ENCODE peak calls at places on chromosomes 5 and 9, in nine cellular contexts. One of them, this sample, is unnamed.

GRCh38 chr5:177183766-177184165 is 50.2 kb downstream of the NSD1 start:
- DNase-seq in HEK293T: no peak
- DNase-seq in AG04450: no peak
- DNase-seq in thyroid gland: no peak
- DNase-seq in NCI-H510A treated with DMSO at 0.1 percent for 48 hours: no peak
- DNase-seq in HCEC 1CT: no peak
- DNase-seq in AG04449: no peak
- DNase-seq in GM19239: no peak
- DNase-seq in kidney epithelial cell: no peak
- DNase-seq in this sample: no peak

GRCh38 chr5:127892467-127893207 is 189.4 kb downstream of the CCDC192 start:
- DNase-seq in HEK293T: no peak
- DNase-seq in AG04450: peak; percentile 6
- DNase-seq in thyroid gland: no peak
- DNase-seq in NCI-H510A treated with DMSO at 0.1 percent for 48 hours: peak; percentile 6
- DNase-seq in HCEC 1CT: peak; percentile 57
- DNase-seq in AG04449: no peak
- DNase-seq in GM19239: no peak
- DNase-seq in kidney epithelial cell: no peak
- DNase-seq in this sample: no peak

GRCh38 chr9:124708633-124709032 is 62.5 kb downstream of the NR6A1 start:
- DNase-seq in HEK293T: no peak
- DNase-seq in AG04450: no peak
- DNase-seq in thyroid gland: no peak
- DNase-seq in NCI-H510A treated with DMSO at 0.1 percent for 48 hours: no peak
- DNase-seq in HCEC 1CT: peak; percentile 30
- DNase-seq in AG04449: no peak
- DNase-seq in GM19239: no peak
- DNase-seq in kidney epithelial cell: peak; percentile 47
- DNase-seq in this sample: no peak

GRCh38 chr9:98323051-98323830 is 67.8 kb upstream of the TBC1D2 start:
- DNase-seq in HEK293T: no peak
- DNase-seq in AG04450: no peak
- DNase-seq in thyroid gland: no peak
- DNase-seq in NCI-H510A treated with DMSO at 0.1 percent for 48 hours: no peak
- DNase-seq in HCEC 1CT: peak; percentile 5
- DNase-seq in AG04449: no peak
- DNase-seq in GM19239: no peak
- DNase-seq in kidney epithelial cell: no peak
- DNase-seq in this sample: no peak

GRCh38 chr5:127695336-127695735 is 7.9 kb upstream of the CCDC192 start:
- DNase-seq in HEK293T: no peak
- DNase-seq in AG04450: no peak
- DNase-seq in thyroid gland: no peak
- DNase-seq in NCI-H510A treated with DMSO at 0.1 percent for 48 hours: no peak
- DNase-seq in HCEC 1CT: no peak
- DNase-seq in AG04449: no peak
- DNase-seq in GM19239: no peak
- DNase-seq in kidney epithelial cell: no peak
- DNase-seq in this sample: no peak

GRCh38 chr9:88782931-88783451 is 208.3 kb upstream of the S1PR3 start:
- DNase-seq in HEK293T: no peak
- DNase-seq in AG04450: no peak
- DNase-seq in thyroid gland: no peak
- DNase-seq in NCI-H510A treated with DMSO at 0.1 percent for 48 hours: no peak
- DNase-seq in HCEC 1CT: peak; percentile 41
- DNase-seq in AG04449: no peak
- DNase-seq in GM19239: no peak
- DNase-seq in kidney epithelial cell: peak; percentile 28
- DNase-seq in this sample: no peak

GRCh38 chr5:41182666-41183065 is 30.7 kb downstream of the C6 start:
- DNase-seq in HEK293T: no peak
- DNase-seq in AG04450: no peak
- DNase-seq in thyroid gland: no peak
- DNase-seq in NCI-H510A treated with DMSO at 0.1 percent for 48 hours: no peak
- DNase-seq in HCEC 1CT: no peak
- DNase-seq in AG04449: no peak
- DNase-seq in GM19239: no peak
- DNase-seq in kidney epithelial cell: no peak
- DNase-seq in this sample: no peak

GRCh38 chr9:108296056-108296455 is 559.7 kb downstream of the ACTL7B start:
- DNase-seq in HEK293T: no peak
- DNase-seq in AG04450: peak; percentile 15
- DNase-seq in thyroid gland: no peak
- DNase-seq in NCI-H510A treated with DMSO at 0.1 percent for 48 hours: no peak
- DNase-seq in HCEC 1CT: peak; percentile 40
- DNase-seq in AG04449: peak; percentile 50
- DNase-seq in GM19239: no peak
- DNase-seq in kidney epithelial cell: no peak
- DNase-seq in this sample: no peak

GRCh38 chr5:181052526-181052927 is 12.5 kb downstream of the BTNL9 start:
- DNase-seq in HEK293T: no peak
- DNase-seq in AG04450: no peak
- DNase-seq in thyroid gland: no peak
- DNase-seq in NCI-H510A treated with DMSO at 0.1 percent for 48 hours: no peak
- DNase-seq in HCEC 1CT: no peak
- DNase-seq in AG04449: no peak
- DNase-seq in GM19239: peak; percentile 46
- DNase-seq in kidney epithelial cell: no peak
- DNase-seq in this sample: peak; percentile 81

GRCh38 chr5:54909911-54910870 is 75.2 kb downstream of the ESM1 start:
- DNase-seq in HEK293T: no peak
- DNase-seq in AG04450: peak; percentile 39
- DNase-seq in thyroid gland: no peak
- DNase-seq in NCI-H510A treated with DMSO at 0.1 percent for 48 hours: no peak
- DNase-seq in HCEC 1CT: peak; percentile 79
- DNase-seq in AG04449: no peak
- DNase-seq in GM19239: no peak
- DNase-seq in kidney epithelial cell: no peak
- DNase-seq in this sample: no peak

GRCh38 chr5:59503223-59503622 is 390.3 kb downstream of the PDE4D start:
- DNase-seq in HEK293T: no peak
- DNase-seq in AG04450: no peak
- DNase-seq in thyroid gland: no peak
- DNase-seq in NCI-H510A treated with DMSO at 0.1 percent for 48 hours: peak; percentile 13
- DNase-seq in HCEC 1CT: no peak
- DNase-seq in AG04449: no peak
- DNase-seq in GM19239: no peak
- DNase-seq in kidney epithelial cell: no peak
- DNase-seq in this sample: no peak

GRCh38 chr9:91089405-91090131 is 272.1 kb downstream of the AUH start:
- DNase-seq in HEK293T: no peak
- DNase-seq in AG04450: no peak
- DNase-seq in thyroid gland: peak; percentile 49
- DNase-seq in NCI-H510A treated with DMSO at 0.1 percent for 48 hours: peak; percentile 47
- DNase-seq in HCEC 1CT: peak; percentile 68
- DNase-seq in AG04449: no peak
- DNase-seq in GM19239: no peak
- DNase-seq in kidney epithelial cell: no peak
- DNase-seq in this sample: no peak

GRCh38 chr5:72654231-72654630 is 147.0 kb upstream of the ZNF366 start:
- DNase-seq in HEK293T: no peak
- DNase-seq in AG04450: no peak
- DNase-seq in thyroid gland: no peak
- DNase-seq in NCI-H510A treated with DMSO at 0.1 percent for 48 hours: no peak
- DNase-seq in HCEC 1CT: no peak
- DNase-seq in AG04449: no peak
- DNase-seq in GM19239: no peak
- DNase-seq in kidney epithelial cell: no peak
- DNase-seq in this sample: no peak

GRCh38 chr9:21031091-21031817 is at the start of gene HACD4:
- DNase-seq in HEK293T: no peak
- DNase-seq in AG04450: no peak
- DNase-seq in thyroid gland: peak; percentile 92
- DNase-seq in NCI-H510A treated with DMSO at 0.1 percent for 48 hours: no peak
- DNase-seq in HCEC 1CT: peak; percentile 49
- DNase-seq in AG04449: no peak
- DNase-seq in GM19239: peak; percentile 45
- DNase-seq in kidney epithelial cell: no peak
- DNase-seq in this sample: no peak

GRCh38 chr5:138032572-138033274 is at the start of gene FAM13B:
- DNase-seq in HEK293T: peak; percentile 86
- DNase-seq in AG04450: no peak
- DNase-seq in thyroid gland: peak; percentile 75
- DNase-seq in NCI-H510A treated with DMSO at 0.1 percent for 48 hours: peak; percentile 48
- DNase-seq in HCEC 1CT: peak; percentile 80
- DNase-seq in AG04449: no peak
- DNase-seq in GM19239: peak; percentile 57
- DNase-seq in kidney epithelial cell: no peak
- DNase-seq in this sample: peak; percentile 92

GRCh38 chr9:126307306-126308061 is 19.1 kb upstream of the MVB12B start:
- DNase-seq in HEK293T: no peak
- DNase-seq in AG04450: no peak
- DNase-seq in thyroid gland: no peak
- DNase-seq in NCI-H510A treated with DMSO at 0.1 percent for 48 hours: no peak
- DNase-seq in HCEC 1CT: no peak
- DNase-seq in AG04449: no peak
- DNase-seq in GM19239: no peak
- DNase-seq in kidney epithelial cell: no peak
- DNase-seq in this sample: peak; percentile 59

GRCh38 chr5:124061663-124062062 is 549.7 kb downstream of the CSNK1G3 start:
- DNase-seq in HEK293T: no peak
- DNase-seq in AG04450: no peak
- DNase-seq in thyroid gland: peak; percentile 18
- DNase-seq in NCI-H510A treated with DMSO at 0.1 percent for 48 hours: no peak
- DNase-seq in HCEC 1CT: peak; percentile 10
- DNase-seq in AG04449: no peak
- DNase-seq in GM19239: no peak
- DNase-seq in kidney epithelial cell: no peak
- DNase-seq in this sample: no peak

GRCh38 chr5:143635888-143636287 is 176.1 kb upstream of the HMHB1 start:
- DNase-seq in HEK293T: no peak
- DNase-seq in AG04450: no peak
- DNase-seq in thyroid gland: no peak
- DNase-seq in NCI-H510A treated with DMSO at 0.1 percent for 48 hours: no peak
- DNase-seq in HCEC 1CT: no peak
- DNase-seq in AG04449: no peak
- DNase-seq in GM19239: no peak
- DNase-seq in kidney epithelial cell: no peak
- DNase-seq in this sample: no peak

GRCh38 chr5:140113180-140113698 is 670 bp upstream of the PURA start:
- DNase-seq in HEK293T: no peak
- DNase-seq in AG04450: no peak
- DNase-seq in thyroid gland: peak; percentile 3
- DNase-seq in NCI-H510A treated with DMSO at 0.1 percent for 48 hours: no peak
- DNase-seq in HCEC 1CT: no peak
- DNase-seq in AG04449: no peak
- DNase-seq in GM19239: no peak
- DNase-seq in kidney epithelial cell: no peak
- DNase-seq in this sample: no peak

GRCh38 chr5:151451626-151452520 is 4.5 kb downstream of the SLC36A1 start:
- DNase-seq in HEK293T: no peak
- DNase-seq in AG04450: peak; percentile 24
- DNase-seq in thyroid gland: no peak
- DNase-seq in NCI-H510A treated with DMSO at 0.1 percent for 48 hours: no peak
- DNase-seq in HCEC 1CT: peak; percentile 50
- DNase-seq in AG04449: peak; percentile 53
- DNase-seq in GM19239: peak; percentile 13
- DNase-seq in kidney epithelial cell: no peak
- DNase-seq in this sample: no peak

GRCh38 chr9:69173497-69173890 is 583 bp upstream of the TJP2 start:
- DNase-seq in HEK293T: no peak
- DNase-seq in AG04450: no peak
- DNase-seq in thyroid gland: no peak
- DNase-seq in NCI-H510A treated with DMSO at 0.1 percent for 48 hours: no peak
- DNase-seq in HCEC 1CT: no peak
- DNase-seq in AG04449: no peak
- DNase-seq in GM19239: no peak
- DNase-seq in kidney epithelial cell: no peak
- DNase-seq in this sample: no peak

GRCh38 chr5:139637438-139638089 is 10.6 kb upstream of the CXXC5 start:
- DNase-seq in HEK293T: peak; percentile 75
- DNase-seq in AG04450: no peak
- DNase-seq in thyroid gland: peak; percentile 87
- DNase-seq in NCI-H510A treated with DMSO at 0.1 percent for 48 hours: peak; percentile 48
- DNase-seq in HCEC 1CT: peak; percentile 69
- DNase-seq in AG04449: no peak
- DNase-seq in GM19239: peak; percentile 65
- DNase-seq in kidney epithelial cell: no peak
- DNase-seq in this sample: peak; percentile 94

GRCh38 chr5:124528838-124529237 is 217.6 kb downstream of the ZNF608 start:
- DNase-seq in HEK293T: no peak
- DNase-seq in AG04450: no peak
- DNase-seq in thyroid gland: no peak
- DNase-seq in NCI-H510A treated with DMSO at 0.1 percent for 48 hours: no peak
- DNase-seq in HCEC 1CT: no peak
- DNase-seq in AG04449: no peak
- DNase-seq in GM19239: no peak
- DNase-seq in kidney epithelial cell: no peak
- DNase-seq in this sample: no peak

This sample was measured in osteocyte.